ENCODE peak calls at places on chromosomes 12 and 14, in seven cellular contexts. H is uterus; K is stimulated activated CD8-positive, alpha-beta memory T cell treated with anti-CD3 and anti-CD28 coated beads, Interleukin-15, amount 100 ng/mL, for 1 hour; D is foreskin fibroblast; G is NCI-H460; F is posterior cingulate gyrus; Z is T-helper 1 cell. X is an unnamed sample.

GRCh38 chr12:1300460-1300859 is 293.9 kb downstream of the FBXL14 start:
- DNase-seq in D (no peak), K (no peak), Z (no peak), H (no peak), F (no peak), G (no peak), X (no peak)

GRCh38 chr12:117023998-117024960 is 74.9 kb downstream of the TESC start:
- DNase-seq in K (no peak), Z (no peak), G (no peak), D (no peak), H (no peak), F (no peak), X (no peak)

GRCh38 chr14:76965232-76965631 is 63.3 kb downstream of the IRF2BPL start:
- DNase-seq in Z (no peak), H (no peak), D (no peak), F (no peak), K (no peak), G (no peak), X (no peak)

GRCh38 chr12:131740626-131741025 is 29.7 kb downstream of the SFSWAP start:
- DNase-seq in Z (no peak), G (no peak), D (no peak), H (no peak), F (peak), K (no peak), X (no peak)

GRCh38 chr12:15404485-15404884 is 82.2 kb downstream of the PTPRO start:
- DNase-seq in H (no peak), Z (no peak), D (peak), K (no peak), F (no peak), G (no peak), X (no peak)

GRCh38 chr14:90302529-90303303 is 29.0 kb downstream of the NRDE2 start:
- DNase-seq in G (no peak), H (no peak), Z (no peak), F (no peak), D (no peak), K (no peak), X (no peak)

GRCh38 chr14:60003991-60004390 is 84.0 kb downstream of the LRRC9 start:
- DNase-seq in H (no peak), D (no peak), Z (no peak), G (no peak), F (no peak), K (no peak), X (peak)

GRCh38 chr12:42807766-42808165 is 218.2 kb upstream of the PRICKLE1 start:
- DNase-seq in K (no peak), G (no peak), D (no peak), H (no peak), F (no peak), Z (no peak), X (no peak)

GRCh38 chr12:121709478-121709890 is 3.1 kb upstream of the TMEM120B start:
- DNase-seq in H (no peak), Z (no peak), K (no peak), G (no peak), D (no peak), F (no peak), X (no peak)

GRCh38 chr14:34873591-34874385 is 1.4 kb downstream of the BAZ1A start:
- DNase-seq in G (peak), H (peak), F (peak), Z (peak), K (peak), D (peak), X (peak)

GRCh38 chr12:93773122-93773871 is 96.1 kb downstream of the CRADD start:
- DNase-seq in Z (no peak), G (no peak), K (no peak), H (no peak), F (no peak), D (no peak), X (no peak)

GRCh38 chr12:5967645-5968415 is 22.8 kb upstream of the ANO2 start:
- DNase-seq in F (no peak), Z (no peak), K (no peak), D (no peak), G (no peak), H (no peak), X (no peak)

GRCh38 chr12:54352022-54352531 is 12.2 kb downstream of the GPR84 start:
- DNase-seq in F (peak), K (no peak), D (peak), G (no peak), Z (no peak), H (peak), X (no peak)

GRCh38 chr12:4918950-4919660 is 9.4 kb downstream of the KCNA1 start:
- DNase-seq in H (no peak), Z (no peak), D (no peak), K (no peak), F (no peak), G (no peak), X (no peak)

GRCh38 chr12:121711925-121712461 is 559 bp upstream of the TMEM120B start:
- DNase-seq in F (no peak), G (no peak), Z (no peak), H (peak), D (no peak), K (no peak), X (no peak)

GRCh38 chr12:120230326-120230973 is 29.5 kb upstream of the RPLP0 start:
- DNase-seq in F (peak), G (peak), H (peak), Z (no peak), K (no peak), D (peak), X (no peak)